ENCODE peak calls at places on chromosomes 16 and 17, in ten cellular contexts. One of them, this sample, is unnamed. For H3K27me3, the result is how much of the 10 kb centered on the place peaks cover.

GRCh38 chr16:48184681-48185080 is 28.9 kb upstream of the ABCC12 start:
- DNase-seq in WERI-Rb-1: no peak
- DNase-seq in HCT116: no peak
- DNase-seq in colonic mucosa: no peak
- DNase-seq in ovary: no peak
- DNase-seq in dorsolateral prefrontal cortex: no peak
- DNase-seq in Peyer's patch: no peak
- DNase-seq in osteoblast: no peak
- DNase-seq in AG04450: no peak
- DNase-seq in cardiac muscle cell: no peak
- DNase-seq in this sample: no peak

GRCh38 chr17:2034806-2035548 is 5.0 kb downstream of the DPH1 start:
- DNase-seq in ovary: no peak
- DNase-seq in WERI-Rb-1: no peak
- DNase-seq in Peyer's patch: no peak
- DNase-seq in cardiac muscle cell: peak
- DNase-seq in dorsolateral prefrontal cortex: no peak
- DNase-seq in colonic mucosa: no peak
- DNase-seq in osteoblast: peak
- DNase-seq in AG04450: no peak
- DNase-seq in HCT116: no peak
- DNase-seq in this sample: no peak

GRCh38 chr16:13471036-13471435 is 448.9 kb upstream of the ERCC4 start:
- DNase-seq in colonic mucosa: no peak
- DNase-seq in dorsolateral prefrontal cortex: no peak
- DNase-seq in ovary: no peak
- DNase-seq in AG04450: no peak
- DNase-seq in WERI-Rb-1: no peak
- DNase-seq in cardiac muscle cell: no peak
- DNase-seq in osteoblast: no peak
- DNase-seq in HCT116: no peak
- DNase-seq in Peyer's patch: no peak
- DNase-seq in this sample: no peak

GRCh38 chr16:71746442-71747046 is 22.0 kb upstream of the PHLPP2 start:
- DNase-seq in AG04450: no peak
- DNase-seq in cardiac muscle cell: peak
- DNase-seq in Peyer's patch: no peak
- DNase-seq in WERI-Rb-1: no peak
- DNase-seq in dorsolateral prefrontal cortex: no peak
- DNase-seq in ovary: no peak
- DNase-seq in HCT116: peak
- DNase-seq in colonic mucosa: peak
- DNase-seq in osteoblast: no peak
- DNase-seq in this sample: no peak

GRCh38 chr17:66689192-66689591 is 145.7 kb upstream of the CACNG5 start:
- DNase-seq in ovary: no peak
- DNase-seq in WERI-Rb-1: no peak
- DNase-seq in osteoblast: no peak
- DNase-seq in dorsolateral prefrontal cortex: no peak
- DNase-seq in AG04450: no peak
- DNase-seq in cardiac muscle cell: no peak
- DNase-seq in HCT116: no peak
- DNase-seq in colonic mucosa: no peak
- DNase-seq in Peyer's patch: no peak
- DNase-seq in this sample: no peak

GRCh38 chr17:48542114-48542955 is 2.6 kb downstream of the HOXB2 start:
- DNase-seq in cardiac muscle cell: peak
- DNase-seq in colonic mucosa: no peak
- DNase-seq in osteoblast: peak
- DNase-seq in dorsolateral prefrontal cortex: no peak
- DNase-seq in ovary: no peak
- DNase-seq in AG04450: no peak
- DNase-seq in WERI-Rb-1: no peak
- DNase-seq in HCT116: no peak
- DNase-seq in Peyer's patch: no peak
- DNase-seq in this sample: no peak

GRCh38 chr16:27839419-27839818 is 224.1 kb downstream of the GSG1L start:
- DNase-seq in osteoblast: peak
- DNase-seq in cardiac muscle cell: peak
- DNase-seq in WERI-Rb-1: no peak
- DNase-seq in AG04450: no peak
- DNase-seq in ovary: no peak
- DNase-seq in dorsolateral prefrontal cortex: no peak
- DNase-seq in Peyer's patch: no peak
- DNase-seq in colonic mucosa: no peak
- DNase-seq in HCT116: no peak
- DNase-seq in this sample: no peak

GRCh38 chr17:44004077-44004760 is at the start of gene NAGS:
- DNase-seq in osteoblast: peak
- DNase-seq in colonic mucosa: peak
- DNase-seq in Peyer's patch: peak
- DNase-seq in AG04450: no peak
- DNase-seq in dorsolateral prefrontal cortex: no peak
- DNase-seq in WERI-Rb-1: no peak
- DNase-seq in HCT116: no peak
- DNase-seq in ovary: peak
- DNase-seq in cardiac muscle cell: no peak
- DNase-seq in this sample: no peak

GRCh38 chr16:20111143-20111542 is 37.5 kb upstream of the GPR139 start:
- DNase-seq in Peyer's patch: no peak
- DNase-seq in WERI-Rb-1: no peak
- DNase-seq in ovary: no peak
- DNase-seq in dorsolateral prefrontal cortex: no peak
- DNase-seq in HCT116: no peak
- DNase-seq in osteoblast: no peak
- DNase-seq in colonic mucosa: no peak
- DNase-seq in cardiac muscle cell: no peak
- DNase-seq in AG04450: no peak
- DNase-seq in this sample: no peak
- TF ChIP-seq CTCF in Peyer's patch: no peak
- TF ChIP-seq CTCF in WERI-Rb-1: no peak
- TF ChIP-seq CTCF in ovary: no peak
- TF ChIP-seq CTCF in dorsolateral prefrontal cortex: no peak
- TF ChIP-seq CTCF in HCT116: no peak
- TF ChIP-seq CTCF in osteoblast: no peak
- TF ChIP-seq CTCF in colonic mucosa: no peak
- TF ChIP-seq CTCF in cardiac muscle cell: no peak
- TF ChIP-seq CTCF in AG04450: no peak
- TF ChIP-seq CTCF in this sample: no peak

GRCh38 chr16:17470871-17471744 is at the start of gene XYLT1:
- DNase-seq in colonic mucosa: peak
- DNase-seq in osteoblast: peak
- DNase-seq in AG04450: peak
- DNase-seq in dorsolateral prefrontal cortex: peak
- DNase-seq in ovary: peak
- DNase-seq in cardiac muscle cell: peak
- DNase-seq in WERI-Rb-1: peak
- DNase-seq in HCT116: no peak
- DNase-seq in Peyer's patch: peak
- DNase-seq in this sample: peak

GRCh38 chr16:17471745-17472075 is 950 bp upstream of the XYLT1 start:
- DNase-seq in HCT116: no peak
- DNase-seq in Peyer's patch: no peak
- DNase-seq in osteoblast: peak
- DNase-seq in WERI-Rb-1: no peak
- DNase-seq in cardiac muscle cell: no peak
- DNase-seq in colonic mucosa: no peak
- DNase-seq in dorsolateral prefrontal cortex: no peak
- DNase-seq in ovary: no peak
- DNase-seq in AG04450: no peak
- DNase-seq in this sample: peak

GRCh38 chr16:17469742-17470001 is 1.1 kb downstream of the XYLT1 start:
- DNase-seq in cardiac muscle cell: no peak
- DNase-seq in osteoblast: no peak
- DNase-seq in Peyer's patch: no peak
- DNase-seq in AG04450: no peak
- DNase-seq in colonic mucosa: no peak
- DNase-seq in WERI-Rb-1: no peak
- DNase-seq in HCT116: no peak
- DNase-seq in ovary: no peak
- DNase-seq in dorsolateral prefrontal cortex: no peak
- DNase-seq in this sample: no peak

GRCh38 chr16:17469011-17469741 is 1.6 kb downstream of the XYLT1 start:
- DNase-seq in ovary: no peak
- DNase-seq in dorsolateral prefrontal cortex: peak
- DNase-seq in WERI-Rb-1: no peak
- DNase-seq in osteoblast: peak
- DNase-seq in colonic mucosa: peak
- DNase-seq in AG04450: peak
- DNase-seq in cardiac muscle cell: peak
- DNase-seq in HCT116: no peak
- DNase-seq in Peyer's patch: no peak
- DNase-seq in this sample: peak

DNA sequence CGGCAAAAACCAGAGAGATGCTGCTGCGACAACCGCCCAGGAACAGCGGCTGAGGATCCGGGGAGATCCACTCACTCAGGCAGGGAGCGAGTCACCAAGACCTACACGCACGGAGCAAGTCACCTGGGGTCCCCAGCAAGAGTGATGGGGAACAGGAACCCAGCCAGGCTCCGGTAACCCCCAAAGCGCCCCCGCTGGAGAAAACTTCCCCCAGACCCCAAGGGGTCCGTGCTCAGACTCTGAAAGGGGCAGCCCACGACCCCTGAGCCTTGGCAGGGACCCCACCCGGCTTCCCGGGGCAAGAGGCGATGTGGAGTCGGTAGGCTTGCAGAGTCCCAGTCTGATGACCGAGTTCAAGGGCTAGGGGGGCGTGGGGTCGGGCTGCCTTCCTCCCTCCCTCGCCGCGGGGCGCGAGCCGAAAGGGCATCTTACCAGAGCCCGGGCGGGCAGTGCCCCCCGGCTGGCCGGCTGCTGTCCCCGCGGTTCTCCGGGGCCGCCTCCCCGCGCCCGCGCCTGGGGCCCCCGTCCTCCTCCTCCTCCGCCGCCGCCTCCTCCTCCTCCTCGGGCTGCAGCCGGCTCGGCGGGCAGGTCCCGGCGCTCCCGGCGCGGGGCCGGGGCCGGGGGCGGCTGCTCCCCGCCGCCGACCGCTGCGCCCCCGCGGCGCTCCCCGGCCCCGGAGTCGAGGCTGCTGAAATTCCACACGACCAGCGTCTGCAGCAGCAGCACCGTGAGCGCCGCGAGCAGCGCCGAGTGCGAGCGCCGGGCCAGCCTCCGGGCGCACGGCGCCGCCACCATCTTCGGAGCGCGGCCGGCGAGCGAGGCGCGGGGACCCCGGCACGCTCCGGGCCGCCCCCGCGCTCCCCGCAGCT is 524 bp downstream of the XYLT1 start:
- DNase-seq in WERI-Rb-1: peak
- DNase-seq in dorsolateral prefrontal cortex: peak
- DNase-seq in Peyer's patch: peak
- DNase-seq in osteoblast: peak
- DNase-seq in AG04450: no peak
- DNase-seq in cardiac muscle cell: no peak
- DNase-seq in HCT116: no peak
- DNase-seq in colonic mucosa: peak
- DNase-seq in ovary: peak
- DNase-seq in this sample: no peak
- H3K4me3 ChIP-seq in WERI-Rb-1: peak
- H3K4me3 ChIP-seq in dorsolateral prefrontal cortex: peak
- H3K4me3 ChIP-seq in Peyer's patch: peak
- H3K4me3 ChIP-seq in osteoblast: peak
- H3K4me3 ChIP-seq in AG04450: peak
- H3K4me3 ChIP-seq in cardiac muscle cell: peak
- H3K4me3 ChIP-seq in HCT116: peak
- H3K4me3 ChIP-seq in colonic mucosa: peak
- H3K4me3 ChIP-seq in ovary: peak
- H3K4me3 ChIP-seq in this sample: peak

GRCh38 chr16:1488054-1488601 is 616 bp downstream of the PTX4 start:
- DNase-seq in colonic mucosa: no peak
- DNase-seq in AG04450: no peak
- DNase-seq in HCT116: no peak
- DNase-seq in WERI-Rb-1: no peak
- DNase-seq in dorsolateral prefrontal cortex: no peak
- DNase-seq in cardiac muscle cell: no peak
- DNase-seq in ovary: no peak
- DNase-seq in Peyer's patch: no peak
- DNase-seq in osteoblast: no peak
- DNase-seq in this sample: no peak

GRCh38 chr16:1488619-1489018 is at the start of gene PTX4:
- DNase-seq in osteoblast: no peak
- DNase-seq in cardiac muscle cell: no peak
- DNase-seq in AG04450: no peak
- DNase-seq in HCT116: no peak
- DNase-seq in colonic mucosa: no peak
- DNase-seq in ovary: no peak
- DNase-seq in Peyer's patch: no peak
- DNase-seq in dorsolateral prefrontal cortex: no peak
- DNase-seq in WERI-Rb-1: no peak
- DNase-seq in this sample: no peak

GRCh38 chr16:1487395-1488053 is 1.2 kb downstream of the PTX4 start:
- DNase-seq in cardiac muscle cell: no peak
- DNase-seq in WERI-Rb-1: no peak
- DNase-seq in HCT116: no peak
- DNase-seq in dorsolateral prefrontal cortex: no peak
- DNase-seq in colonic mucosa: no peak
- DNase-seq in Peyer's patch: no peak
- DNase-seq in AG04450: no peak
- DNase-seq in ovary: no peak
- DNase-seq in osteoblast: no peak
- DNase-seq in this sample: no peak

GRCh38 chr16:1486551-1487390 is 2.0 kb downstream of the PTX4 start:
- DNase-seq in colonic mucosa: no peak
- DNase-seq in Peyer's patch: no peak
- DNase-seq in ovary: no peak
- DNase-seq in dorsolateral prefrontal cortex: no peak
- DNase-seq in WERI-Rb-1: no peak
- DNase-seq in AG04450: no peak
- DNase-seq in cardiac muscle cell: no peak
- DNase-seq in HCT116: no peak
- DNase-seq in osteoblast: no peak
- DNase-seq in this sample: no peak

GRCh38 chr16:1485847-1486496 is 2.8 kb downstream of the PTX4 start:
- DNase-seq in Peyer's patch: no peak
- DNase-seq in HCT116: no peak
- DNase-seq in ovary: no peak
- DNase-seq in dorsolateral prefrontal cortex: no peak
- DNase-seq in osteoblast: no peak
- DNase-seq in AG04450: no peak
- DNase-seq in WERI-Rb-1: no peak
- DNase-seq in colonic mucosa: no peak
- DNase-seq in cardiac muscle cell: no peak
- DNase-seq in this sample: no peak
- H3K27me3 ChIP-seq in Peyer's patch: under half
- H3K27me3 ChIP-seq in HCT116: under half
- H3K27me3 ChIP-seq in ovary: under half
- H3K27me3 ChIP-seq in dorsolateral prefrontal cortex: under half
- H3K27me3 ChIP-seq in osteoblast: under half
- H3K27me3 ChIP-seq in AG04450: under half
- H3K27me3 ChIP-seq in WERI-Rb-1: under half
- H3K27me3 ChIP-seq in colonic mucosa: under half
- H3K27me3 ChIP-seq in cardiac muscle cell: under half
- H3K27me3 ChIP-seq in this sample: under half

GRCh38 chr16:85288341-85288868 is 176.1 kb upstream of the CIBAR2 start:
- DNase-seq in HCT116: no peak
- DNase-seq in colonic mucosa: no peak
- DNase-seq in ovary: no peak
- DNase-seq in dorsolateral prefrontal cortex: no peak
- DNase-seq in AG04450: no peak
- DNase-seq in cardiac muscle cell: no peak
- DNase-seq in osteoblast: no peak
- DNase-seq in Peyer's patch: no peak
- DNase-seq in WERI-Rb-1: no peak
- DNase-seq in this sample: no peak

GRCh38 chr16:85286066-85286712 is 173.9 kb upstream of the CIBAR2 start:
- DNase-seq in WERI-Rb-1: no peak
- DNase-seq in colonic mucosa: peak
- DNase-seq in ovary: peak
- DNase-seq in Peyer's patch: no peak
- DNase-seq in dorsolateral prefrontal cortex: peak
- DNase-seq in cardiac muscle cell: peak
- DNase-seq in HCT116: no peak
- DNase-seq in osteoblast: peak
- DNase-seq in AG04450: peak
- DNase-seq in this sample: no peak

GRCh38 chr16:85285681-85286065 is 173.4 kb upstream of the CIBAR2 start:
- DNase-seq in osteoblast: no peak
- DNase-seq in WERI-Rb-1: no peak
- DNase-seq in ovary: no peak
- DNase-seq in colonic mucosa: no peak
- DNase-seq in cardiac muscle cell: no peak
- DNase-seq in AG04450: no peak
- DNase-seq in Peyer's patch: no peak
- DNase-seq in HCT116: no peak
- DNase-seq in dorsolateral prefrontal cortex: no peak
- DNase-seq in this sample: no peak

GRCh38 chr16:85288869-85289660 is 176.8 kb upstream of the CIBAR2 start:
- DNase-seq in dorsolateral prefrontal cortex: no peak
- DNase-seq in HCT116: no peak
- DNase-seq in WERI-Rb-1: no peak
- DNase-seq in ovary: no peak
- DNase-seq in cardiac muscle cell: no peak
- DNase-seq in osteoblast: no peak
- DNase-seq in AG04450: no peak
- DNase-seq in Peyer's patch: no peak
- DNase-seq in colonic mucosa: no peak
- DNase-seq in this sample: no peak

DNA sequence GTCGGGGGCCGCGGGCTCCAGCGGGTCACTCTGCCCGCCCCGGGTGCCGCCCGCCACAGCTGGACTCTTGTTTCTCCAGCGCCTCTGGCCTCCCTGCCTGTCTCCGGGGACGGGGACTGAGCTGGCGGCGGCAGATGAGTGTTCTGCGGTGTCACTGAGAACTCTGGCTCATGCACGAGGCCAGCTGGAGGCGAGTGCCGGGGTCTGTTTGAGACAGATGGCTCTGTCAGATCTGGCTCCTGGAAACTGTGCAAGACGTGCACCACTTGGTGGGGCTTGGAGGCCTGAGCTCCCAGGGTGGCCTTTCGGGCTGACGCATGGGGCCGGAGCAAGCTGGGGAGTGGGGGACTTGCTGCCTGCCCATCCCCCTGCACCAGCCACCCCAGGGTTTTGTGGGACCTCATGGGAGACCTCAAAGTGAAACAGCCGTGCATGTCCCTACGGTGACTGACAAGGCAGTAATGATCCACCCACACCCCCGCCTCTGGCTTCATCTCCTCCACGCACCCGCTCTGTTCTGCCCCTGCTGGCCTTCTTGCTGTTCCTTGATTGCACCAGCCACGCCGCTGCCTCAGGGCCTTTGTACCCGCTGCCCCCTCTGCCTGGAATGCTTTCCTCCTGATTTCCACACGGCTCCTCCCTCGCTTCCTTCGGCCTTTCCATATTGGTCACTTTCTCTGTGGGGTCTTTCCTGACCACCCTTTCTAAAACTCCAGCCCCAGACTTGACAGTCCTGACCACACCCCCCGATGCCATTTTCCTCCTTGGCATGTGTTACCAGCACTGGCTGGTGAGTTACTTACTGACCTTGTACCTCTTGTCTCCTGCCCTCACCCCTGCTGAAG is 174.9 kb upstream of the CIBAR2 start:
- DNase-seq in HCT116: no peak
- DNase-seq in cardiac muscle cell: peak
- DNase-seq in colonic mucosa: no peak
- DNase-seq in ovary: no peak
- DNase-seq in osteoblast: no peak
- DNase-seq in WERI-Rb-1: peak
- DNase-seq in Peyer's patch: no peak
- DNase-seq in dorsolateral prefrontal cortex: peak
- DNase-seq in AG04450: no peak
- DNase-seq in this sample: no peak
- TF ChIP-seq CTCF in HCT116: no peak
- TF ChIP-seq CTCF in cardiac muscle cell: no peak
- TF ChIP-seq CTCF in colonic mucosa: no peak
- TF ChIP-seq CTCF in ovary: no peak
- TF ChIP-seq CTCF in osteoblast: no peak
- TF ChIP-seq CTCF in WERI-Rb-1: peak
- TF ChIP-seq CTCF in Peyer's patch: no peak
- TF ChIP-seq CTCF in dorsolateral prefrontal cortex: no peak
- TF ChIP-seq CTCF in AG04450: peak
- TF ChIP-seq CTCF in this sample: peak